ENCODE peak calls at places on chromosome 19, in ten cellular contexts. H, X, I, V, T, K, G, R, N and J are unnamed samples.
A peak's percentile ranks its signal among the peaks of the same experiment; 100 is the strongest.

GRCh38 chr19:35628264-35628564 is 622 bp upstream of the RBM42 start:
- DNase-seq in X (no peak), V (no peak), H (no peak), N (no peak), T (no peak), K (no peak), R (no peak), G (no peak), I (no peak), J (no peak)

GRCh38 chr19:41871573-41872383 is 5.3 kb upstream of the CD79A start:
- DNase-seq in T (no peak), N (no peak), K (peak; percentile 73), X (peak; percentile 12), H (no peak), G (peak; percentile 62), R (peak; percentile 62), I (no peak), V (peak; percentile 32), J (no peak)

GRCh38 chr19:18460313-18460712 is 22.4 kb upstream of the ISYNA1 start:
- DNase-seq in K (no peak), N (no peak), T (no peak), R (no peak), H (no peak), V (peak; percentile 82), G (no peak), X (peak; percentile 83), I (peak; percentile 86), J (no peak)

GRCh38 chr19:2055871-2056809 is 5.1 kb upstream of the MKNK2 start:
- DNase-seq in N (no peak), R (no peak), X (peak; percentile 84), V (peak; percentile 66), H (no peak), G (no peak), I (peak; percentile 73), T (no peak), K (no peak), J (no peak)

GRCh38 chr19:46610851-46611770 is 10.0 kb downstream of the CALM3 start:
- DNase-seq in K (peak; percentile 29), N (no peak), X (peak; percentile 51), V (peak; percentile 12), G (peak; percentile 55), I (peak; percentile 39), T (no peak), H (no peak), R (no peak), J (no peak)

GRCh38 chr19:47719047-47719885 is 6.0 kb downstream of the EHD2 start:
- DNase-seq in X (peak; percentile 98), G (no peak), I (peak; percentile 92), H (no peak), K (no peak), R (no peak), T (no peak), V (peak; percentile 90), N (peak; percentile 79), J (peak; percentile 71)

GRCh38 chr19:44684892-44685847 is 13.8 kb upstream of the CEACAM16 start:
- DNase-seq in R (no peak), T (peak; percentile 26), H (no peak), I (no peak), K (peak; percentile 14), V (peak; percentile 76), G (no peak), N (peak; percentile 95), X (peak; percentile 93), J (no peak)

GRCh38 chr19:40249781-40250180 is 23.3 kb upstream of the CCNP start:
- DNase-seq in I (no peak), V (no peak), G (no peak), T (no peak), N (no peak), R (no peak), H (no peak), X (no peak), K (no peak), J (no peak)

GRCh38 chr19:32464279-32464678 is 58.7 kb downstream of the DPY19L3 start:
- DNase-seq in T (no peak), X (peak; percentile 29), K (no peak), H (no peak), R (no peak), N (no peak), I (no peak), V (no peak), G (peak; percentile 58), J (no peak)

GRCh38 chr19:2600914-2601870 is 101.3 kb downstream of the GNG7 start:
- DNase-seq in I (no peak), V (no peak), H (no peak), R (no peak), T (no peak), X (no peak), K (no peak), G (peak; percentile 39), N (no peak), J (no peak)

GRCh38 chr19:48292798-48293197 is 22.9 kb downstream of the ZNF114 start:
- DNase-seq in H (no peak), K (no peak), I (no peak), V (no peak), T (no peak), G (no peak), X (peak; percentile 83), R (no peak), N (no peak), J (no peak)

GRCh38 chr19:12137541-12137940 is 2.6 kb downstream of the ZNF20 start:
- DNase-seq in K (peak; percentile 43), I (no peak), G (peak; percentile 74), X (no peak), H (no peak), R (peak; percentile 15), T (peak; percentile 13), V (no peak), N (no peak), J (no peak)

GRCh38 chr19:4533835-4534424 is 1.1 kb downstream of the PLIN5 start:
- DNase-seq in X (no peak), R (no peak), G (no peak), N (no peak), K (no peak), V (no peak), I (no peak), H (no peak), T (no peak), J (no peak)

GRCh38 chr19:13102666-13103584 is at the start of gene LYL1:
- DNase-seq in N (no peak), V (peak; percentile 92), I (peak; percentile 89), T (peak; percentile 94), K (peak; percentile 95), X (peak; percentile 84), R (no peak), G (peak; percentile 94), H (no peak), J (no peak)

GRCh38 chr19:43695985-43696729 is 19.7 kb upstream of the IRGC start:
- DNase-seq in I (no peak), X (no peak), K (no peak), V (no peak), G (no peak), N (no peak), T (no peak), R (no peak), H (no peak), J (no peak)

GRCh38 chr19:20612711-20613316 is 47.2 kb upstream of the ZNF737 start:
- DNase-seq in I (no peak), N (no peak), H (no peak), K (no peak), V (no peak), R (no peak), T (no peak), X (no peak), G (no peak), J (no peak)

GRCh38 chr19:51034704-51035103 is at the start of gene KLK12:
- DNase-seq in I (no peak), V (no peak), N (no peak), X (no peak), H (no peak), K (no peak), R (no peak), G (no peak), T (no peak), J (no peak)

GRCh38 chr19:3682741-3683404 is 17.4 kb downstream of the PIP5K1C start:
- DNase-seq in K (no peak), V (no peak), H (no peak), T (peak; percentile 68), G (no peak), X (peak; percentile 84), R (no peak), I (peak; percentile 53), N (no peak), J (no peak)

GRCh38 chr19:51296331-51297093 is 14.9 kb upstream of the IGLON5 start:
- DNase-seq in R (no peak), I (no peak), H (no peak), K (no peak), V (no peak), N (no peak), X (peak; percentile 19), T (peak; percentile 25), G (peak; percentile 57), J (no peak)

GRCh38 chr19:55342044-55342531 is 2.4 kb downstream of the KMT5C start:
- DNase-seq in N (no peak), H (no peak), K (no peak), I (no peak), T (peak; percentile 37), V (no peak), X (no peak), R (no peak), G (no peak), J (no peak)

GRCh38 chr19:47541507-47541906 is 26.6 kb upstream of the NAPA start:
- DNase-seq in X (peak; percentile 40), T (no peak), V (no peak), I (no peak), H (no peak), N (no peak), K (peak; percentile 9), R (peak; percentile 40), G (no peak), J (no peak)

GRCh38 chr19:50722248-50723013 is 733 bp upstream of the CLEC11A start:
- DNase-seq in I (no peak), N (no peak), R (no peak), K (no peak), V (no peak), G (no peak), H (no peak), T (no peak), X (no peak), J (no peak)

GRCh38 chr19:3975637-3976087 is 4.8 kb upstream of the DAPK3 start:
- DNase-seq in R (no peak), N (no peak), X (no peak), G (no peak), V (no peak), H (no peak), I (no peak), K (no peak), T (no peak), J (no peak)